ENCODE peak calls at places on chromosomes 13 and 19, in five cellular contexts. K is choroid plexus epithelial cell; U is dorsolateral prefrontal cortex; C is CD4-positive, alpha-beta T cell; B is mesothelial cell of epicardium. N is an unnamed sample.

GRCh38 chr19:42554046-42554575 is 25.8 kb upstream of the CEACAM1 start:
- DNase-seq in K (no peak), U (no peak), C (no peak), B (no peak), N (no peak)

GRCh38 chr19:18415177-18415867 is 3.9 kb upstream of the SSBP4 start:
- DNase-seq in K (peak; percentile 85), U (no peak), C (no peak), B (no peak), N (no peak)

GRCh38 chr19:49911381-49912145 is 14.9 kb upstream of the IL4I1 start:
- DNase-seq in K (peak; percentile 66), U (no peak), C (no peak), B (no peak), N (no peak)

GRCh38 chr19:35107541-35107939 is 8.1 kb upstream of the FXYD3 start:
- DNase-seq in K (peak; percentile 35), U (no peak), C (no peak), B (no peak), N (no peak)

GRCh38 chr13:35699181-35699580 is 222.7 kb upstream of the MAB21L1 start:
- DNase-seq in K (peak; percentile 37), U (no peak), C (no peak), B (no peak), N (no peak)

GRCh38 chr13:91212229-91212628 is 135.3 kb upstream of the MIR17HG start:
- DNase-seq in K (no peak), U (no peak), C (no peak), B (no peak), N (no peak)

GRCh38 chr19:38888876-38889275 is 10.5 kb downstream of the SIRT2 start:
- DNase-seq in K (no peak), U (peak; percentile 66), C (no peak), B (no peak), N (no peak)

GRCh38 chr13:75153834-75154233 is 328.1 kb downstream of the TBC1D4 start:
- DNase-seq in K (peak; percentile 69), U (no peak), C (no peak), B (no peak), N (no peak)

GRCh38 chr19:49689133-49690072 is at the start of gene ADM5:
- DNase-seq in K (no peak), U (peak; percentile 88), C (no peak), B (no peak), N (peak; percentile 60)

GRCh38 chr19:58372311-58373133 is 8.3 kb downstream of the ZNF837 start:
- DNase-seq in K (no peak), U (no peak), C (no peak), B (no peak), N (no peak)
- TF ChIP-seq CTCF in K (peak; percentile 37), U (no peak), C (no peak), B (peak; percentile 30), N (peak; percentile 39)

GRCh38 chr13:55230570-55230908 is 1910.2 kb upstream of the PRR20A start:
- DNase-seq in K (no peak), U (no peak), C (no peak), B (no peak), N (no peak)
- TF ChIP-seq CTCF in K (no peak), U (no peak), C (no peak), B (no peak), N (no peak)

GRCh38 chr13:89486721-89487120 is 1815.5 kb downstream of the SLITRK5 start:
- DNase-seq in K (no peak), U (no peak), C (no peak), B (no peak), N (no peak)
- TF ChIP-seq CTCF in K (no peak), U (no peak), C (no peak), B (no peak), N (no peak)

GRCh38 chr13:80684525-80685017 is 343.6 kb upstream of the SPRY2 start:
- DNase-seq in K (no peak), U (no peak), C (no peak), B (no peak), N (no peak)
- TF ChIP-seq CTCF in K (no peak), U (no peak), C (no peak), B (no peak), N (no peak)

GRCh38 chr13:27449936-27450828 is at the start of gene MTIF3:
- DNase-seq in K (peak; percentile 90), U (peak; percentile 95), C (peak; percentile 96), B (peak; percentile 84), N (peak; percentile 94)
- TF ChIP-seq CTCF in K (peak; percentile 3), U (no peak), C (peak; percentile 31), B (no peak), N (no peak)

GRCh38 chr13:41543664-41544300 is 86.4 kb downstream of the RGCC start:
- DNase-seq in K (no peak), U (no peak), C (no peak), B (no peak), N (no peak)
- TF ChIP-seq CTCF in K (no peak), U (no peak), C (no peak), B (no peak), N (no peak)

GRCh38 chr13:110507678-110508381 is 53.7 kb downstream of the RAB20 start:
- DNase-seq in K (no peak), U (no peak), C (no peak), B (no peak), N (no peak)
- TF ChIP-seq CTCF in K (peak; percentile 27), U (no peak), C (no peak), B (no peak), N (no peak)

DNA sequence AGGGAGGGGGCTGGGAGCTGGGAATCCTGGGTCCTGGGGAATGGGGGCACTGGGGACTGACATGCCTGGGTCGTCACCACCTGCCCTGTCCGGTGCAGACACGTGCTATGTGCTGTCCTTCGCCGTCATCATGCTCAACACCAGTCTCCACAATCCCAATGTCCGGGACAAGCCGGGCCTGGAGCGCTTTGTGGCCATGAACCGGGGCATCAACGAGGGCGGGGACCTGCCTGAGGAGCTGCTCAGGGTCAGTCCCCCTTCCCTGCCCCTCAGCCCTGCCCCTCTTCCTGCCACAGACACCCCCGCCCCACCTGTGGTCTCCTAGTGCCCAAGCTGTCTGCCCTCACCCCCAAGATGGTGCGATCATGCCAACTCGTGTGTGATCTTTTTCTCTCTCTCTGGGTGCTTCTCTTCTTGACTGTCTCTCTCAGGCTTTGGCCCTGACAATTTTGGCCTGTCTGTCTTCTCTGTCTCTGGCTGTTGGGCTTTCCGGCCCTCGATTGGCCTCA is 5.0 kb downstream of the CYTH2 start:
- DNase-seq in K (no peak), U (no peak), C (no peak), B (no peak), N (no peak)
- TF ChIP-seq CTCF in K (no peak), U (no peak), C (no peak), B (no peak), N (no peak)

GRCh38 chr13:92530364-92530763 is 696.2 kb upstream of the GPC6 start:
- DNase-seq in K (peak; percentile 60), U (no peak), C (no peak), B (no peak), N (no peak)
- TF ChIP-seq CTCF in K (peak; percentile 50), U (no peak), C (no peak), B (no peak), N (peak; percentile 35)

DNA sequence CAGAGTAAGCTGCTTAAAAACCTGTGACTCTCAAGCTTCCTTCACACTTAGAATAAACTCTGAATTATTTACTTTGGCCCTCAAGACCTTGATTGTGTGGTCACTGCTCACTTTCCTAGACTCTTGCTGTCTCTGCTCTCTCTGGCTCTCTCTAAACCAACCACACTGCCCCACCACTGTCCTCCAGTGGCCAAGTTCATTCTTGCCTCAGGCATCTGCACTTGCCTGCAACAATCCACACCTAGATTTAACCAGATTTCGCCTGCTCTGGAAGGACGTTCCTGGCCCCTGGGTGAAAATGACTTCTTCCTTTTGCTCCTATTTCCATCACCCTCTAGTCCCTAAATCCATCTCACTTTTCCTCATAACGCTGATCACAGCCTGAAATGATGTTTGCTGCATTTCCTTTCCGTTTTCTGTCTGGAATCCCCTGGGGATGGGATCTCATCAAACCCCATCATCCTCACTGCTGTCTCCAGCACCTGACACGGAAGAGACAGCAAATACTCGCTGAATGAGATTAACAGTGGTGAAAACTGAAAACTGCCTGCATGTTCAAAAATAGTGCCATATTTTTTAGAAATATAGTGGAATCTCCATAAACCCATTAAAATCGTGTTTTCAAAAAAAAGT is 232.6 kb downstream of the UQCRFS1 start:
- DNase-seq in K (peak; percentile 63), U (no peak), C (no peak), B (no peak), N (no peak)
- TF ChIP-seq CTCF in K (peak; percentile 74), U (no peak), C (no peak), B (no peak), N (peak; percentile 41)

N was measured in progenitor cell of endocrine pancreas.